ENCODE peak calls at places on chromosomes 5 and 9, in nine cellular contexts. X is ovary, S is kidney, P is mucosa of descending colon, N is GM20000, W is WTC11, I is omental fat pad, A is activated B cell treated with CpG ODN at 0.5 μM for 24 hours, E is mesothelial cell of epicardium. K is an unnamed sample.

GRCh38 chr5:96920956-96921355 is 14.9 kb upstream of the LNPEP start:
- DNase-seq in P (no peak), X (no peak), S (no peak), N (no peak), A (no peak), E (no peak), I (no peak), W (no peak), K (no peak)

GRCh38 chr9:16119261-16119660 is 566.4 kb downstream of the CCDC171 start:
- DNase-seq in X (no peak), N (no peak), A (no peak), E (no peak), S (no peak), P (no peak), I (no peak), W (no peak), K (no peak)

GRCh38 chr5:44332360-44332971 is 56.8 kb downstream of the FGF10 start:
- DNase-seq in P (no peak), A (no peak), I (no peak), N (peak), E (no peak), S (no peak), W (peak), X (no peak), K (no peak)

GRCh38 chr9:130347931-130348330 is 82.4 kb downstream of the HMCN2 start:
- DNase-seq in I (no peak), N (no peak), A (no peak), E (no peak), P (no peak), S (no peak), X (no peak), W (no peak), K (no peak)

GRCh38 chr9:104286792-104287191 is 192.7 kb downstream of the SMC2 start:
- DNase-seq in W (no peak), S (no peak), X (no peak), E (no peak), A (no peak), P (no peak), N (no peak), I (no peak), K (no peak)

GRCh38 chr5:181052526-181052927 is 12.5 kb downstream of the BTNL9 start:
- DNase-seq in I (no peak), A (peak), E (peak), P (no peak), N (no peak), S (no peak), X (no peak), W (peak), K (no peak)

GRCh38 chr5:135489466-135490244 is 37.5 kb upstream of the TIFAB start:
- DNase-seq in A (no peak), S (no peak), E (peak), N (no peak), P (no peak), W (peak), X (no peak), I (no peak), K (no peak)

GRCh38 chr5:97735209-97735608 is 552.2 kb upstream of the RIOK2 start:
- DNase-seq in A (no peak), N (no peak), S (no peak), E (no peak), W (no peak), I (no peak), X (no peak), P (no peak), K (no peak)

GRCh38 chr9:113425072-113425471 is 14.5 kb downstream of the C9orf43 start:
- DNase-seq in A (no peak), P (no peak), W (peak), I (no peak), N (no peak), E (no peak), S (no peak), X (no peak), K (no peak)

GRCh38 chr9:31677415-31677814 is 707.0 kb upstream of the ACO1 start:
- DNase-seq in I (no peak), A (no peak), P (no peak), X (no peak), E (no peak), N (no peak), W (no peak), S (no peak), K (no peak)

GRCh38 chr9:87894998-87895625 is 12.4 kb downstream of the SPATA31E1 start:
- DNase-seq in A (no peak), S (no peak), X (no peak), E (no peak), N (no peak), W (no peak), I (no peak), P (no peak), K (no peak)

GRCh38 chr9:83649515-83649914 is 26.6 kb downstream of the IDNK start:
- DNase-seq in S (no peak), X (no peak), P (no peak), W (peak), N (no peak), I (no peak), A (no peak), E (no peak), K (no peak)

GRCh38 chr5:65359981-65360380 is 121.7 kb downstream of the ADAMTS6 start:
- DNase-seq in X (no peak), S (no peak), A (no peak), E (no peak), I (no peak), W (no peak), N (no peak), P (no peak), K (no peak)

GRCh38 chr9:115192835-115193234 is 74.9 kb upstream of the TNC start:
- DNase-seq in W (no peak), A (no peak), E (no peak), I (no peak), N (no peak), P (no peak), S (no peak), X (no peak), K (no peak)
- TF ChIP-seq CTCF in W (no peak), A (no peak), E (no peak), I (no peak), N (no peak), P (no peak), S (no peak), X (no peak), K (no peak)

DNA sequence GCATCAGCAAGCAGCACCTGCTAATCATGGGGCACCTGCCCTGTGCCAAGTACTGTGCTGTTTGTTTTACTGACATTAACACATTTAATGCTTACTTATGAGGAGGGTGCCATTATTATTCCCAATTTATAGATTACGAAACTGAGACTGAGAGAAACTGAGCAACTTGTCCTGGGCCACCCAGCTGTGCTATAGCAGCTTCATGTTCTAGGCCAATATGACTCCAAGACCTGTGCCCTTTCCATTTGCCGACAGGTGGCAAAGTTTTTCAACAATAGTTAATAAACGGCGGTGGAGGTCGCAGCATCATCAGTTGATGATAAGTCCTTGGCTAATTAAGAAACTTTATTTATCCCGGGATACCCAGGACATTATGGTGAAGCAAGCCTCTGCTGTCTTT is 55.4 kb downstream of the TIMD4 start:
- DNase-seq in A (no peak), E (no peak), N (no peak), W (no peak), X (no peak), I (no peak), S (no peak), P (no peak), K (no peak)
- TF ChIP-seq CTCF in A (no peak), E (no peak), N (no peak), W (no peak), X (no peak), I (no peak), S (no peak), P (no peak), K (no peak)

GRCh38 chr9:10112798-10113197 is 500.0 kb downstream of the PTPRD start:
- DNase-seq in A (no peak), S (no peak), E (no peak), I (no peak), P (no peak), W (no peak), N (no peak), X (no peak), K (no peak)

GRCh38 chr9:10112070-10112469 is 500.7 kb downstream of the PTPRD start:
- DNase-seq in X (no peak), W (no peak), I (no peak), S (no peak), N (no peak), P (no peak), A (no peak), E (no peak), K (no peak)

GRCh38 chr9:10104796-10105195 is 508.0 kb downstream of the PTPRD start:
- DNase-seq in P (no peak), S (no peak), A (no peak), W (no peak), X (no peak), N (no peak), I (no peak), E (no peak), K (no peak)

GRCh38 chr9:10108815-10109214 is 504.0 kb downstream of the PTPRD start:
- DNase-seq in E (no peak), X (no peak), N (no peak), P (no peak), I (no peak), W (no peak), S (no peak), A (no peak), K (no peak)
- TF ChIP-seq CTCF in E (no peak), X (no peak), N (no peak), P (no peak), I (no peak), W (no peak), S (no peak), A (no peak), K (no peak)

GRCh38 chr5:140827704-140828401 is at the start of gene PCDHA6:
- DNase-seq in W (no peak), I (no peak), X (no peak), P (no peak), A (no peak), E (no peak), N (no peak), S (no peak), K (no peak)
- TF ChIP-seq CTCF in W (no peak), I (no peak), X (no peak), P (no peak), A (no peak), E (peak), N (no peak), S (no peak), K (peak)

GRCh38 chr9:94160594-94161501 is 76.6 kb downstream of the PTPDC1 start:
- DNase-seq in I (no peak), E (no peak), S (no peak), P (no peak), X (no peak), A (no peak), N (no peak), W (no peak), K (no peak)
- TF ChIP-seq CTCF in I (no peak), E (peak), S (no peak), P (no peak), X (no peak), A (no peak), N (no peak), W (no peak), K (no peak)

GRCh38 chr9:5796298-5796697 is 36.6 kb downstream of the ERMP1 start:
- DNase-seq in P (no peak), X (no peak), S (no peak), W (no peak), N (no peak), A (no peak), I (no peak), E (no peak), K (no peak)

GRCh38 chr9:5800969-5801738 is 31.8 kb downstream of the ERMP1 start:
- DNase-seq in S (no peak), A (no peak), E (no peak), N (no peak), P (no peak), X (no peak), I (no peak), W (no peak), K (no peak)

GRCh38 chr9:5798581-5798980 is 34.3 kb downstream of the ERMP1 start:
- DNase-seq in E (no peak), S (no peak), P (no peak), A (no peak), X (no peak), I (no peak), N (no peak), W (no peak), K (no peak)

GRCh38 chr9:5801739-5802113 is 31.2 kb downstream of the ERMP1 start:
- DNase-seq in W (no peak), X (no peak), N (no peak), A (no peak), E (no peak), P (no peak), S (no peak), I (no peak), K (no peak)

DNA sequence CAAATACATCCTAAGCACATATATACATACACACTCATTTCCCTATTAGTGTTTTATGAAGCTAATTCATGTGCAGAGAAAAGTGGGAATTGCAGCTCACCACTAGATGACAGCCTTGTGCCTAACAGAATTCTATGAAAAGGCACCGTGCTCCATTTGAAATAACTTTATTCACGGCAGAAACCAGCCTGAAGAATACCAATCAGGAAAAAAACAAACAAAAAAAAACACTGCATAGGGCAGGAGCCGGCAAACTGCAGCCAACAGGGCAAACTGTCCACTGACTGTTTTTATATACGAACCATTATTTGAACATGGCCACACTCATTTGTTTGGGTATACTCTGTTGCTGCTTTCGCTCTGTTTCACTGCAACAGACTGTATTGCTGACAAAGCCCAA is 33.6 kb downstream of the ERMP1 start:
- DNase-seq in N (peak), S (no peak), W (no peak), X (peak), E (no peak), P (no peak), I (no peak), A (no peak), K (no peak)
- TF ChIP-seq CTCF in N (peak), S (peak), W (no peak), X (no peak), E (no peak), P (no peak), I (no peak), A (no peak), K (peak)

GRCh38 chr9:97293827-97294226 is 13.6 kb upstream of the CCDC180 start:
- DNase-seq in S (peak), X (no peak), P (no peak), W (no peak), N (no peak), I (no peak), A (no peak), E (no peak), K (no peak)

GRCh38 chr9:97293207-97293721 is 14.2 kb upstream of the CCDC180 start:
- DNase-seq in N (no peak), I (no peak), A (no peak), E (no peak), W (no peak), X (peak), S (peak), P (no peak), K (no peak)

GRCh38 chr9:97297889-97298288 is 9.6 kb upstream of the CCDC180 start:
- DNase-seq in N (no peak), X (no peak), P (no peak), W (no peak), A (no peak), I (no peak), S (no peak), E (no peak), K (no peak)

DNA sequence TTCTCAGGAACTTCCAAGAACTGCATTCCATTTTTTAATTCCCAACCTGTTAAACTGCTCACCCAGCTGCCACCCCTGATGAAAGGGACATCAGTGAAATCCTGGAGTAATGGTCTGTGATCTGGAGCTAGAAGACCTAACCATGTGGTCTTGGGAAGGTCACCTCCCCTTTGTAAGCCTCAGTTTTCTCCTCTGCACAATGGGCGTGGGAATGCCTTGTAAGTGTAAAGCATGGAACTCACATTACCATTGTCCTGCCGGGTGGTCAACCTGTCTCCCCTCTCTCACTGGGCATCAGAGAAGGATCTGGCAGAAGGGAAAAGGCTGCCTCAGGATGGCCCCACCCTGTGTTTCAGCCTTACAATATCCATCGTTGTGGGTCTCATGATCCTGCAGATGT is 15.3 kb upstream of the CCDC180 start:
- DNase-seq in A (no peak), E (no peak), W (no peak), I (no peak), P (no peak), S (no peak), N (no peak), X (no peak), K (no peak)
- TF ChIP-seq CTCF in A (no peak), E (no peak), W (no peak), I (no peak), P (no peak), S (no peak), N (no peak), X (no peak), K (no peak)

K was measured in D721Med.